ENCODE peak calls at places on chromosome 7, in nine cellular contexts. E is SK-N-SH, F is adrenal gland, X is gastrocnemius medialis, H is colonic mucosa, Y is endodermal cell, T is body of pancreas, C is stomach, Q is DND-41. B is an unnamed sample.
A peak's percentile ranks its signal among the peaks of the same experiment; 100 is the strongest.

GRCh38 chr7:132199626-132200025 is 376.6 kb downstream of the PLXNA4 start:
- DNase-seq in T (no peak), H (no peak), E (no peak), F (no peak), X (no peak), C (no peak), Y (no peak), Q (no peak), B (no peak)

GRCh38 chr7:155426543-155427410 is 31.2 kb upstream of the EN2 start:
- DNase-seq in F (no peak), Y (no peak), Q (no peak), C (no peak), H (no peak), X (no peak), T (no peak), E (no peak), B (no peak)

GRCh38 chr7:144024213-144024612 is 24.1 kb downstream of the OR6B1 start:
- DNase-seq in T (no peak), E (no peak), X (no peak), H (no peak), Q (no peak), C (no peak), Y (no peak), F (no peak), B (no peak)

GRCh38 chr7:135100856-135101255 is 47.0 kb upstream of the TMEM140 start:
- DNase-seq in Y (no peak), C (no peak), E (no peak), H (no peak), T (no peak), F (no peak), X (no peak), Q (no peak), B (no peak)

GRCh38 chr7:116367171-116367813 is 132.2 kb upstream of the CAV2 start:
- DNase-seq in X (no peak), T (no peak), Y (peak; percentile 60), H (no peak), E (no peak), C (peak; percentile 49), Q (no peak), F (no peak), B (no peak)

GRCh38 chr7:111638048-111638447 is 75.8 kb upstream of the IMMP2L start:
- DNase-seq in F (no peak), X (no peak), C (no peak), Q (no peak), T (no peak), Y (no peak), H (no peak), E (no peak), B (no peak)

GRCh38 chr7:155815332-155816191 is 3.3 kb upstream of the SHH start:
- DNase-seq in T (peak; percentile 60), Q (peak; percentile 54), F (peak; percentile 75), C (peak; percentile 76), H (peak; percentile 82), Y (peak; percentile 94), X (no peak), E (peak; percentile 77), B (peak; percentile 75)

GRCh38 chr7:92748509-92748908 is 87.9 kb downstream of the CDK6 start:
- DNase-seq in E (no peak), Y (no peak), X (no peak), Q (no peak), F (no peak), C (no peak), H (no peak), T (no peak), B (no peak)

GRCh38 chr7:3200504-3200903 is 100.5 kb upstream of the SDK1 start:
- DNase-seq in E (peak; percentile 53), X (no peak), F (no peak), H (peak; percentile 22), Y (peak; percentile 88), C (peak; percentile 32), T (peak; percentile 58), Q (peak; percentile 7), B (no peak)

GRCh38 chr7:362416-363096 is 72.6 kb downstream of the FOXL3 start:
- DNase-seq in X (no peak), E (no peak), Q (peak; percentile 88), F (no peak), C (no peak), T (peak; percentile 52), Y (no peak), H (no peak), B (no peak)

GRCh38 chr7:95905165-95905564 is 132.8 kb downstream of the DYNC1I1 start:
- DNase-seq in E (no peak), H (no peak), X (no peak), C (no peak), Q (peak; percentile 7), T (no peak), Y (peak; percentile 65), F (no peak), B (no peak)

GRCh38 chr7:42219447-42219846 is 17.6 kb downstream of the GLI3 start:
- DNase-seq in E (no peak), F (no peak), T (no peak), X (no peak), H (no peak), C (no peak), Y (no peak), Q (no peak), B (no peak)

GRCh38 chr7:49014870-49015269 is 90.5 kb downstream of the CDC14C start:
- DNase-seq in C (no peak), T (no peak), X (no peak), H (no peak), E (no peak), Y (no peak), F (no peak), Q (no peak), B (no peak)

GRCh38 chr7:54904130-54904529 is 114.7 kb upstream of the EGFR start:
- DNase-seq in Q (no peak), E (no peak), H (no peak), T (no peak), C (no peak), Y (no peak), X (peak; percentile 32), F (no peak), B (no peak)

GRCh38 chr7:151754142-151754590 is 122.7 kb downstream of the PRKAG2 start:
- DNase-seq in E (peak; percentile 85), H (peak; percentile 75), C (peak; percentile 80), X (peak; percentile 86), Y (peak; percentile 95), T (peak; percentile 86), F (peak; percentile 91), Q (peak; percentile 39), B (peak; percentile 85)

GRCh38 chr7:23242321-23242720 is 4.3 kb upstream of the GPNMB start:
- DNase-seq in F (no peak), X (no peak), C (no peak), H (no peak), Q (no peak), T (no peak), E (no peak), Y (no peak), B (no peak)

GRCh38 chr7:5428470-5429252 is 5.0 kb upstream of the TNRC18 start:
- DNase-seq in Y (peak; percentile 87), E (peak; percentile 62), Q (no peak), F (peak; percentile 76), T (peak; percentile 79), H (peak; percentile 77), C (peak; percentile 70), X (peak; percentile 72), B (peak; percentile 67)

GRCh38 chr7:31146026-31146425 is 93.9 kb downstream of the ADCYAP1R1 start:
- DNase-seq in F (no peak), Y (no peak), X (no peak), T (no peak), C (no peak), H (no peak), Q (no peak), E (no peak), B (no peak)

GRCh38 chr7:31151849-31152248 is 99.7 kb downstream of the ADCYAP1R1 start:
- DNase-seq in Q (no peak), E (no peak), T (no peak), H (no peak), X (no peak), F (no peak), Y (no peak), C (no peak), B (no peak)
- TF ChIP-seq CTCF in Q (no peak), E (no peak), T (no peak), H (no peak), X (no peak), F (no peak), Y (no peak), C (no peak), B (no peak)

GRCh38 chr7:11935905-11936304 is 103.9 kb upstream of the THSD7A start:
- DNase-seq in E (no peak), X (no peak), F (no peak), Y (no peak), T (no peak), Q (no peak), H (no peak), C (no peak), B (no peak)

GRCh38 chr7:11934766-11935165 is 102.8 kb upstream of the THSD7A start:
- DNase-seq in C (no peak), F (no peak), Q (no peak), E (no peak), H (no peak), T (no peak), Y (no peak), X (no peak), B (no peak)

DNA sequence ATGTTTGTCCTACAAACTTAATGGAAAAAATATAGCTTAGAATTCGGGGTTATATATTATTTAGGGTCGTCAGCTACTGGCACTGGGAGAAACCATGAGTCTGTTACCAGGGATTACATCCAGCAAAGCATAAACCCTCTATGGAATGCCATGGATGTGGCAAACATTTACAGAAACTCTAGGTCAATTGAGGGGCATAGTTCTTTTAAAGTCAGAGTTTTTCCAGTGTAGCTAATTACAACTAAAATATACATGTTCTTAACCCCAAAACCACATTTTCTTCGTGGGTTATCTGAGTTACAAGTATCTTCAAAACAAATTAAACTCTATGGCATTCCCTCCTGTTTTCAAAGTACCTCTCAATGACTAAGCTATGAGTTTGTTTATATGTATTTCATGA is 99.3 kb upstream of the THSD7A start:
- DNase-seq in H (no peak), E (no peak), F (no peak), T (no peak), C (no peak), Y (no peak), Q (no peak), X (no peak), B (no peak)
- H3K4me1 ChIP-seq in H (no peaks in the 10 kb centered on the region), E (no peaks in the 10 kb centered on the region), F (no peaks in the 10 kb centered on the region), T (no peaks in the 10 kb centered on the region), C (no peaks in the 10 kb centered on the region), Y (no peaks in the 10 kb centered on the region), Q (no peaks in the 10 kb centered on the region), X (no peaks in the 10 kb centered on the region), B (no peaks in the 10 kb centered on the region)

DNA sequence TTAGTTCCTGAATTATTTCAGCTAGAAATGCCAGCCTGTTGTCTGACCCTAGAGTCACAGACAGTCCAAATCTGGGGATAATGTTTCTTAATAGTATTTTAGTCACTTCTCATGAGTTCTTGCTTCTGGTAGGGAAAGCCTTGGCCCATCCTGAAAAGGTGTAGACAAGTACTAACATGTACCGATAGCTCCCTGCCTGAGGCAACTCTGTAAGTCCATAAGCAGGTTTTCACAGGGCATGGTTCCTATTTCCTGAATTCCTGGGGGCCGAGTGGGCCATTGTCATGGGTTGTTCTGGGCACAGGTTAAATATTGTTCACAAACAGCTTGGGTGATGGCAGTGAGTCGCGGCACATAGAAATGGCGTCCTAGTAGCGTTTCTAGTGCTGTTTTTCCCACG is 3.1 kb upstream of the ZNF117 start:
- DNase-seq in E (no peak), F (no peak), C (no peak), X (no peak), Y (no peak), H (no peak), Q (no peak), T (no peak), B (no peak)
- H3K9me3 ChIP-seq in E (no peaks in the 10 kb centered on the region), F (no peaks in the 10 kb centered on the region), C (peaks cover 11% of the 10 kb centered on the region), X (no peaks in the 10 kb centered on the region), Y (peaks cover 93% of the 10 kb centered on the region), H (no peaks in the 10 kb centered on the region), Q (peaks cover 75% of the 10 kb centered on the region), T (no peaks in the 10 kb centered on the region), B (peaks cover 47% of the 10 kb centered on the region)

GRCh38 chr7:121126801-121127534 is 138.5 kb downstream of the CPED1 start:
- DNase-seq in T (no peak), F (no peak), E (peak; percentile 4), Q (no peak), X (no peak), Y (no peak), C (no peak), H (no peak), B (no peak)
- TF ChIP-seq CTCF in T (peak; percentile 48), F (peak; percentile 12), E (peak; percentile 62), Q (peak; percentile 63), X (no peak), Y (peak; percentile 60), C (no peak), H (no peak), B (no peak)